ENCODE peak calls at places on chromosome 2, in five cellular contexts. Y is neuronal stem cell, L is A549, S is ovary, H is psoas muscle. D is an unnamed sample. For H3K4me1, the result is how much of the 10 kb centered on the place peaks cover.

GRCh38 chr2:159151198-159152118 is 135.0 kb downstream of the WDSUB1 start:
- DNase-seq in Y (no peak), L (no peak), S (no peak), H (no peak), D (peak)

GRCh38 chr2:189876271-189876670 is 92.0 kb downstream of the PMS1 start:
- DNase-seq in Y (no peak), L (no peak), S (no peak), H (no peak), D (no peak)

GRCh38 chr2:54483426-54483825 is 27.3 kb downstream of the SPTBN1 start:
- DNase-seq in Y (no peak), L (peak), S (no peak), H (no peak), D (no peak)

GRCh38 chr2:204407209-204408070 is 137.8 kb upstream of the PARD3B start:
- DNase-seq in Y (no peak), L (peak), S (no peak), H (no peak), D (peak)

GRCh38 chr2:28950941-28951630 is 30.0 kb upstream of the TOGARAM2 start:
- DNase-seq in Y (peak), L (no peak), S (no peak), H (no peak), D (no peak)

GRCh38 chr2:63886445-63886844 is 44.7 kb downstream of the UGP2 start:
- DNase-seq in Y (no peak), L (no peak), S (no peak), H (no peak), D (no peak)

GRCh38 chr2:226490172-226490571 is 309.4 kb downstream of the IRS1 start:
- DNase-seq in Y (no peak), L (no peak), S (no peak), H (no peak), D (no peak)

GRCh38 chr2:125386074-125386473 is 1269.9 kb upstream of the GYPC start:
- DNase-seq in Y (no peak), L (no peak), S (no peak), H (no peak), D (no peak)

GRCh38 chr2:8170552-8170951 is 511.3 kb upstream of the ID2 start:
- DNase-seq in Y (no peak), L (no peak), S (no peak), H (no peak), D (no peak)

GRCh38 chr2:157420771-157421323 is 23.0 kb downstream of the CYTIP start:
- DNase-seq in Y (no peak), L (no peak), S (no peak), H (no peak), D (no peak)

GRCh38 chr2:199792381-199792780 is 58.6 kb downstream of the FTCDNL1 start:
- DNase-seq in Y (no peak), L (no peak), S (no peak), H (no peak), D (no peak)

GRCh38 chr2:199797431-199797830 is 53.6 kb downstream of the FTCDNL1 start:
- DNase-seq in Y (no peak), L (no peak), S (no peak), H (no peak), D (no peak)

GRCh38 chr2:199798881-199799580 is 52.0 kb downstream of the FTCDNL1 start:
- DNase-seq in Y (no peak), L (no peak), S (peak), H (peak), D (no peak)

GRCh38 chr2:199798004-199798403 is 53.0 kb downstream of the FTCDNL1 start:
- DNase-seq in Y (no peak), L (no peak), S (no peak), H (no peak), D (no peak)
- H3K27ac ChIP-seq in Y (no peak), L (no peak), S (no peak), H (no peak), D (no peak)

GRCh38 chr2:85705680-85706039 is 11.5 kb downstream of the GNLY start:
- DNase-seq in Y (no peak), L (no peak), S (no peak), H (peak), D (no peak)
- H3K4me1 ChIP-seq in Y (under half), L (half or more), S (under half), H (half or more), D (under half)

DNA sequence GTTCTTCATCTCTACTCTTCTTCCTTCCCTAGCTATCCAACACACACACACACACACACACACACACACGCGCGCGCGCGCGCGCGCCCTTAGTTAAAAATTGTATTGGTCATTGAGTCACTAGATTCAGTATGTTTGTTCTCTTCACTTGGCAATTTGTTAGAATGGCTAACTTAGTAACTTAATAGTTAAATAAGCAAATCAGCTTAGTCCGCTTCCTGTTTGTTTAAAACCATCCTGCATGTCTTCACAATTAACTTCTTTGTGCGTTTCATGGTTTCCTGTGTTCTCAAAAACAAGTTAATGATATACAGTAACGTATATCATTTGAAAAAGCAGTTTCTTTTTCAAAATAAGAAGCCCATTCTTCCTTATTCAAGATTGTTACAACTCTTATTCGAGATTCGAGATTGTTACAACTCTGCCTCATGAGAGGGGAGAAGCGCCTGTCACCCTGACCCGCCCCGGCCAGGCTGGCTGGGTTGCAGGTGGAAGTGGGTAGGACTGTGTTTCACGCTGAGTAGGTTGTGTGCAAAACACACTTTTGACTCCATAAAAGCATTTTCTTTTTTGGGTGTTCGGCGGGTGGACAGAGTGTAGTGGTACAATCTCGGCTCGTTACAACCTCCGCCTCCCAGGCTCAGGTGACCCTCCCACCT is 9.5 kb upstream of the CNNM3 start:
- DNase-seq in Y (no peak), L (no peak), S (no peak), H (no peak), D (no peak)
- H3K4me3 ChIP-seq in Y (no peak), L (no peak), S (no peak), H (no peak), D (no peak)

DNA sequence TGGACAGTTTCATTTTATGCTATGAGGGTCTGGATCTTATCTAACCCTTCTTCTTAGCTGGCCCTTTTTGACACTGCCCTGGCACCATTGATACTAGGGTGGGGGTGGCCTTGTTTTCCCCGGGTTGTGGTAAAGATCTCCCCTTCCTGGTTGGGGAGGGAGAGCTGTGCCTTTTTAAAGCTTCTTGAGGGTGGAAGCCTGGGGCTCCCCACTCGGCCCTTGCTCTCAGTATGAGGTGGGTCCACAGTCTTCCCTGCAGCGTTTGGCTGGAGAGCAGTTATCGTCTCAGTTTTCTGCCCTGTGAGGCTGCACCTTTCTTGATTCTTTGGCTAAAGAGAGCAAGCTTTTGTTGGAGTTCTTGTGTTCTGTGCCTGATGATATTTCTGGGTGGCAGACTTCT is 66.2 kb downstream of the ASB1 start:
- DNase-seq in Y (no peak), L (no peak), S (no peak), H (no peak), D (no peak)
- H3K27ac ChIP-seq in Y (no peak), L (no peak), S (no peak), H (no peak), D (no peak)

GRCh38 chr2:46651363-46652099 is 172.2 kb downstream of the TMEM247 start:
- DNase-seq in Y (no peak), L (no peak), S (peak), H (no peak), D (no peak)

GRCh38 chr2:46652514-46653170 is 173.3 kb downstream of the TMEM247 start:
- DNase-seq in Y (no peak), L (no peak), S (no peak), H (no peak), D (no peak)

GRCh38 chr2:46655551-46656436 is 176.4 kb downstream of the TMEM247 start:
- DNase-seq in Y (no peak), L (no peak), S (no peak), H (no peak), D (no peak)

GRCh38 chr2:46650556-46651001 is 171.2 kb downstream of the TMEM247 start:
- DNase-seq in Y (peak), L (peak), S (no peak), H (no peak), D (peak)

GRCh38 chr2:46653539-46653938 is 174.2 kb downstream of the TMEM247 start:
- DNase-seq in Y (no peak), L (no peak), S (no peak), H (no peak), D (no peak)
- H3K4me1 ChIP-seq in Y (under half), L (half or more), S (under half), H (under half), D (under half)